ENCODE peak calls at places on chromosomes 2 and 18, in six cellular contexts. E is activated T-cell treated with anti-CD3 and anti-CD28 coated beads, Interleukin-2, amount 50 U/mL, for 48 hours; Q is T-helper 9 cell; K is neural progenitor cell; P is fibroblast of mammary gland; M is ecto neural progenitor cell. F is an unnamed sample.

GRCh38 chr2:69764286-69765058 is 22.5 kb downstream of the ANXA4 start:
- DNase-seq in E (no peak), Q (no peak), K (no peak), P (peak), M (no peak), F (no peak)

GRCh38 chr2:163453920-163454319 is 281.9 kb downstream of the FIGN start:
- DNase-seq in E (no peak), Q (no peak), K (no peak), P (no peak), M (no peak), F (no peak)

GRCh38 chr2:17995594-17995993 is 117.1 kb downstream of the KCNS3 start:
- DNase-seq in E (no peak), Q (no peak), K (no peak), P (no peak), M (no peak), F (no peak)

GRCh38 chr18:3603460-3604259 is 153.7 kb downstream of the TGIF1 start:
- DNase-seq in E (no peak), Q (no peak), K (peak), P (peak), M (peak), F (no peak)

GRCh38 chr2:12106440-12107080 is 360.1 kb downstream of the LPIN1 start:
- DNase-seq in E (peak), Q (no peak), K (no peak), P (peak), M (peak), F (no peak)

GRCh38 chr2:187544371-187545080 is 9.7 kb downstream of the TFPI start:
- DNase-seq in E (no peak), Q (no peak), K (no peak), P (no peak), M (no peak), F (no peak)

GRCh38 chr18:78514910-78515670 is 464.5 kb upstream of the SALL3 start:
- DNase-seq in E (no peak), Q (no peak), K (no peak), P (no peak), M (peak), F (no peak)

GRCh38 chr2:2665834-2666133 is 334.7 kb upstream of the MYT1L start:
- DNase-seq in E (no peak), Q (no peak), K (no peak), P (no peak), M (no peak), F (no peak)

GRCh38 chr2:3487432-3487831 is 31.9 kb downstream of the ADI1 start:
- DNase-seq in E (no peak), Q (no peak), K (no peak), P (peak), M (no peak), F (no peak)

GRCh38 chr18:3451166-3451988 is 1.4 kb downstream of the TGIF1 start:
- DNase-seq in E (peak), Q (peak), K (peak), P (peak), M (peak), F (peak)

GRCh38 chr2:131413148-131413747 is 49.3 kb upstream of the RAB6D start:
- DNase-seq in E (no peak), Q (no peak), K (peak), P (peak), M (no peak), F (no peak)

GRCh38 chr18:6672909-6673308 is 56.6 kb upstream of the ARHGAP28 start:
- DNase-seq in E (no peak), Q (no peak), K (no peak), P (no peak), M (no peak), F (no peak)

GRCh38 chr18:12679183-12679786 is 21.4 kb upstream of the SPIRE1 start:
- DNase-seq in E (no peak), Q (no peak), K (no peak), P (peak), M (no peak), F (no peak)

GRCh38 chr2:163670929-163671328 is 64.9 kb downstream of the FIGN start:
- DNase-seq in E (no peak), Q (no peak), K (no peak), P (no peak), M (no peak), F (no peak)

GRCh38 chr18:24051256-24051947 is 36.8 kb downstream of the TTC39C start:
- DNase-seq in E (peak), Q (no peak), K (no peak), P (peak), M (no peak), F (no peak)

GRCh38 chr2:28224648-28225471 is 167.8 kb upstream of the FOSL2 start:
- DNase-seq in E (no peak), Q (no peak), K (peak), P (peak), M (no peak), F (no peak)

GRCh38 chr2:150570712-150571111 is 83.2 kb upstream of the RND3 start:
- DNase-seq in E (no peak), Q (no peak), K (no peak), P (peak), M (no peak), F (no peak)

GRCh38 chr2:152375174-152375573 is 40.2 kb downstream of the FMNL2 start:
- DNase-seq in E (no peak), Q (no peak), K (no peak), P (no peak), M (no peak), F (no peak)

GRCh38 chr2:62374301-62374960 is 131.6 kb downstream of the TMEM17 start:
- DNase-seq in E (no peak), Q (no peak), K (no peak), P (no peak), M (no peak), F (no peak)

GRCh38 chr2:105803337-105803736 is 58.6 kb downstream of the NCK2 start:
- DNase-seq in E (no peak), Q (no peak), K (no peak), P (no peak), M (no peak), F (no peak)

GRCh38 chr2:231200805-231201474 is 2.5 kb downstream of the ARMC9 start:
- DNase-seq in E (no peak), Q (no peak), K (no peak), P (peak), M (no peak), F (no peak)

GRCh38 chr2:180524458-180524857 is 455.9 kb upstream of the UBE2E3 start:
- DNase-seq in E (no peak), Q (no peak), K (peak), P (peak), M (no peak), F (no peak)

GRCh38 chr18:9755603-9756002 is 47.5 kb downstream of the RAB31 start:
- DNase-seq in E (no peak), Q (no peak), K (no peak), P (no peak), M (peak), F (no peak)

GRCh38 chr2:224286923-224287322 is 115.0 kb downstream of the FAM124B start:
- DNase-seq in E (no peak), Q (no peak), K (peak), P (no peak), M (no peak), F (no peak)

GRCh38 chr2:229714080-229714735 is at the start of gene DNER:
- DNase-seq in E (peak), Q (peak), K (peak), P (no peak), M (peak), F (peak)

GRCh38 chr2:38601061-38601460 is 1.7 kb downstream of the HNRNPLL start:
- DNase-seq in E (no peak), Q (no peak), K (no peak), P (no peak), M (no peak), F (no peak)